ENCODE peak calls at places on chromosomes 5 and 9, in eight cellular contexts. T is tibial nerve; A is cardiac muscle cell; K is neural progenitor cell; W is hepatocyte; U is CD8-positive, alpha-beta T cell; Q is right cardiac atrium; Y is DND-41. C is an unnamed sample.

GRCh38 chr9:109975574-109976327 is 195.8 kb downstream of the PALM2AKAP2 start:
- DNase-seq in T (no peak), A (no peak), K (no peak), W (no peak), U (no peak), Q (no peak), Y (no peak), C (no peak)

GRCh38 chr5:150694638-150695037 is 6.2 kb downstream of the RBM22 start:
- DNase-seq in T (no peak), A (no peak), K (no peak), W (no peak), U (no peak), Q (no peak), Y (no peak), C (no peak)

GRCh38 chr5:75053286-75054109 is 1.1 kb upstream of the GCNT4 start:
- DNase-seq in T (peak; percentile 26), A (peak; percentile 74), K (peak; percentile 80), W (peak; percentile 88), U (peak; percentile 35), Q (peak; percentile 81), Y (peak; percentile 61), C (peak; percentile 90)

GRCh38 chr9:133889498-133890301 is 102.4 kb downstream of the VAV2 start:
- DNase-seq in T (no peak), A (no peak), K (no peak), W (no peak), U (no peak), Q (no peak), Y (no peak), C (no peak)

GRCh38 chr9:78940121-78940855 is 631.5 kb upstream of the TLE4 start:
- DNase-seq in T (no peak), A (no peak), K (no peak), W (no peak), U (no peak), Q (no peak), Y (no peak), C (peak; percentile 15)

GRCh38 chr5:126988021-126988569 is 42.3 kb downstream of the MARCHF3 start:
- DNase-seq in T (no peak), A (no peak), K (no peak), W (no peak), U (no peak), Q (no peak), Y (no peak), C (no peak)

GRCh38 chr9:5971740-5972139 is 43.7 kb downstream of the RANBP6 start:
- DNase-seq in T (no peak), A (no peak), K (no peak), W (no peak), U (no peak), Q (no peak), Y (no peak), C (no peak)

GRCh38 chr5:3599283-3600105 is 3.9 kb downstream of the IRX1 start:
- DNase-seq in T (no peak), A (peak; percentile 44), K (peak; percentile 79), W (no peak), U (no peak), Q (no peak), Y (no peak), C (peak; percentile 80)

GRCh38 chr9:116717150-116717549 is 30.0 kb downstream of the TRIM32 start:
- DNase-seq in T (no peak), A (no peak), K (no peak), W (no peak), U (no peak), Q (no peak), Y (peak; percentile 24), C (no peak)

GRCh38 chr5:154265197-154265578 is 74.7 kb downstream of the GALNT10 start:
- DNase-seq in T (no peak), A (no peak), K (no peak), W (no peak), U (no peak), Q (no peak), Y (no peak), C (no peak)

GRCh38 chr9:138078846-138079245 is 201.3 kb downstream of the CACNA1B start:
- DNase-seq in T (no peak), A (no peak), K (no peak), W (no peak), U (no peak), Q (no peak), Y (no peak), C (no peak)

GRCh38 chr5:140398379-140398811 is 3.2 kb upstream of the ANKHD1 start:
- DNase-seq in T (no peak), A (no peak), K (no peak), W (no peak), U (no peak), Q (no peak), Y (no peak), C (no peak)

GRCh38 chr9:123763910-123764588 is 165.9 kb downstream of the DENND1A start:
- DNase-seq in T (no peak), A (no peak), K (no peak), W (no peak), U (no peak), Q (no peak), Y (no peak), C (no peak)
- H3K27ac ChIP-seq in T (no peak overlapping the region), A (no peak overlapping the region), K (no peak overlapping the region), W (no peak overlapping the region), U (no peak overlapping the region), Q (no peak overlapping the region), Y (no peak overlapping the region), C (no peak overlapping the region)

GRCh38 chr9:126496181-126496576 is 117.5 kb upstream of the LMX1B start:
- DNase-seq in T (no peak), A (no peak), K (no peak), W (no peak), U (no peak), Q (no peak), Y (no peak), C (no peak)

GRCh38 chr9:126499005-126499910 is 114.5 kb upstream of the LMX1B start:
- DNase-seq in T (no peak), A (peak; percentile 63), K (peak; percentile 84), W (peak; percentile 58), U (no peak), Q (no peak), Y (no peak), C (peak; percentile 64)

GRCh38 chr9:126496781-126497667 is 116.7 kb upstream of the LMX1B start:
- DNase-seq in T (no peak), A (no peak), K (no peak), W (no peak), U (no peak), Q (no peak), Y (no peak), C (no peak)

GRCh38 chr9:126498331-126498730 is 115.4 kb upstream of the LMX1B start:
- DNase-seq in T (no peak), A (no peak), K (no peak), W (no peak), U (no peak), Q (no peak), Y (no peak), C (no peak)

GRCh38 chr9:126497673-126498255 is 116.0 kb upstream of the LMX1B start:
- DNase-seq in T (no peak), A (no peak), K (no peak), W (no peak), U (no peak), Q (no peak), Y (no peak), C (no peak)
- H3K27me3 ChIP-seq in T (no peaks in the 10 kb centered on the region), A (peaks cover 14% of the 10 kb centered on the region), K (peaks cover 16% of the 10 kb centered on the region), W (peaks cover 12% of the 10 kb centered on the region), U (no peaks in the 10 kb centered on the region), Q (no peaks in the 10 kb centered on the region), Y (no peaks in the 10 kb centered on the region), C (no peaks in the 10 kb centered on the region)

GRCh38 chr9:113150670-113151591 is at the start of gene SLC31A2:
- DNase-seq in T (peak; percentile 73), A (peak; percentile 96), K (peak; percentile 96), W (peak; percentile 94), U (peak; percentile 61), Q (peak; percentile 97), Y (peak; percentile 85), C (peak; percentile 93)

GRCh38 chr9:113154471-113154870 is 3.7 kb downstream of the SLC31A2 start:
- DNase-seq in T (no peak), A (no peak), K (no peak), W (no peak), U (no peak), Q (no peak), Y (no peak), C (no peak)

GRCh38 chr9:113153599-113153998 is 2.8 kb downstream of the SLC31A2 start:
- DNase-seq in T (no peak), A (no peak), K (no peak), W (no peak), U (no peak), Q (no peak), Y (no peak), C (no peak)

GRCh38 chr9:113152699-113153098 is 1.9 kb downstream of the SLC31A2 start:
- DNase-seq in T (no peak), A (no peak), K (no peak), W (no peak), U (no peak), Q (no peak), Y (no peak), C (peak; percentile 27)

GRCh38 chr9:113151696-113152630 is 1.2 kb downstream of the SLC31A2 start:
- DNase-seq in T (peak; percentile 14), A (no peak), K (no peak), W (no peak), U (no peak), Q (peak; percentile 70), Y (no peak), C (no peak)
- H3K27ac ChIP-seq in T (peak overlapping the region; percentile 94), A (no peak overlapping the region), K (no peak overlapping the region), W (peak overlapping the region; percentile 83), U (no peak overlapping the region), Q (peak overlapping the region; percentile 53), Y (no peak overlapping the region), C (no peak overlapping the region)

GRCh38 chr9:135973276-135974219 is 12.4 kb upstream of the UBAC1 start:
- DNase-seq in T (no peak), A (no peak), K (no peak), W (no peak), U (no peak), Q (no peak), Y (no peak), C (no peak)
- H3K27me3 ChIP-seq in T (peaks cover 17% of the 10 kb centered on the region), A (peaks cover 19% of the 10 kb centered on the region), K (peaks cover 14% of the 10 kb centered on the region), W (no peaks in the 10 kb centered on the region), U (no peaks in the 10 kb centered on the region), Q (no peaks in the 10 kb centered on the region), Y (no peaks in the 10 kb centered on the region), C (no peaks in the 10 kb centered on the region)

C was measured in mesendoderm.